ENCODE peak calls at places on chromosomes 16 and 17, in eight cellular contexts. Q, Y, K, J, V, Z, C and W are unnamed samples.

GRCh38 chr16:64305663-64306062 is 816.2 kb downstream of the CDH11 start:
- DNase-seq in Q (no peak), Y (no peak), K (peak; percentile 81), J (no peak), V (no peak), Z (no peak), C (no peak), W (no peak)

GRCh38 chr16:83899272-83899897 is 470 bp downstream of the MLYCD start:
- DNase-seq in Q (peak; percentile 41), Y (peak; percentile 71), K (peak; percentile 79), J (no peak), V (peak; percentile 34), Z (peak; percentile 53), C (no peak), W (no peak)

GRCh38 chr16:5062051-5062450 is 3.7 kb downstream of the C16orf89 start:
- DNase-seq in Q (no peak), Y (no peak), K (peak; percentile 52), J (no peak), V (no peak), Z (no peak), C (no peak), W (no peak)

GRCh38 chr17:2737693-2738092 is 11.8 kb downstream of the CCDC92B start:
- DNase-seq in Q (no peak), Y (no peak), K (no peak), J (no peak), V (no peak), Z (no peak), C (no peak), W (no peak)

GRCh38 chr16:56363181-56363716 is 62.1 kb downstream of the AMFR start:
- DNase-seq in Q (no peak), Y (no peak), K (no peak), J (no peak), V (no peak), Z (no peak), C (no peak), W (no peak)

GRCh38 chr16:85736924-85737323 is 14.0 kb downstream of the C16orf74 start:
- DNase-seq in Q (no peak), Y (no peak), K (no peak), J (no peak), V (no peak), Z (no peak), C (no peak), W (no peak)

GRCh38 chr16:82024274-82024673 is 10.8 kb upstream of the HSD17B2 start:
- DNase-seq in Q (no peak), Y (no peak), K (no peak), J (no peak), V (no peak), Z (no peak), C (no peak), W (no peak)

GRCh38 chr17:17062866-17063265 is 20.6 kb downstream of the MPRIP start:
- DNase-seq in Q (no peak), Y (no peak), K (no peak), J (peak; percentile 35), V (no peak), Z (peak; percentile 62), C (no peak), W (no peak)

GRCh38 chr17:67210915-67211314 is 34.1 kb downstream of the HELZ start:
- DNase-seq in Q (no peak), Y (no peak), K (no peak), J (no peak), V (no peak), Z (no peak), C (no peak), W (no peak)

GRCh38 chr17:67212231-67212630 is 32.8 kb downstream of the HELZ start:
- DNase-seq in Q (no peak), Y (no peak), K (no peak), J (no peak), V (no peak), Z (no peak), C (no peak), W (no peak)

GRCh38 chr17:67211742-67212141 is 33.3 kb downstream of the HELZ start:
- DNase-seq in Q (no peak), Y (peak; percentile 20), K (no peak), J (no peak), V (no peak), Z (peak; percentile 50), C (no peak), W (no peak)

GRCh38 chr17:67215991-67216421 is 29.0 kb downstream of the HELZ start:
- DNase-seq in Q (no peak), Y (no peak), K (no peak), J (no peak), V (no peak), Z (no peak), C (no peak), W (no peak)

GRCh38 chr17:67212716-67213417 is 32.1 kb downstream of the HELZ start:
- DNase-seq in Q (no peak), Y (peak; percentile 80), K (no peak), J (no peak), V (no peak), Z (peak; percentile 28), C (no peak), W (no peak)
- H3K27ac ChIP-seq in Q (peak overlapping the region; percentile 5), Y (peak overlapping the region; percentile 9), K (no peak overlapping the region), J (peak overlapping the region; percentile 7), V (no peak overlapping the region), Z (no peak overlapping the region), C (no peak overlapping the region), W (no peak overlapping the region)

GRCh38 chr17:57399690-57400089 is 143.4 kb downstream of the MSI2 start:
- DNase-seq in Q (no peak), Y (no peak), K (peak; percentile 71), J (no peak), V (no peak), Z (no peak), C (no peak), W (no peak)

GRCh38 chr17:57403241-57403640 is 146.9 kb downstream of the MSI2 start:
- DNase-seq in Q (no peak), Y (no peak), K (no peak), J (no peak), V (no peak), Z (no peak), C (no peak), W (no peak)

GRCh38 chr17:57402691-57403090 is 146.4 kb downstream of the MSI2 start:
- DNase-seq in Q (no peak), Y (no peak), K (no peak), J (no peak), V (no peak), Z (no peak), C (no peak), W (no peak)

GRCh38 chr17:57400648-57401047 is 144.3 kb downstream of the MSI2 start:
- DNase-seq in Q (no peak), Y (peak; percentile 57), K (no peak), J (no peak), V (no peak), Z (no peak), C (no peak), W (no peak)

DNA sequence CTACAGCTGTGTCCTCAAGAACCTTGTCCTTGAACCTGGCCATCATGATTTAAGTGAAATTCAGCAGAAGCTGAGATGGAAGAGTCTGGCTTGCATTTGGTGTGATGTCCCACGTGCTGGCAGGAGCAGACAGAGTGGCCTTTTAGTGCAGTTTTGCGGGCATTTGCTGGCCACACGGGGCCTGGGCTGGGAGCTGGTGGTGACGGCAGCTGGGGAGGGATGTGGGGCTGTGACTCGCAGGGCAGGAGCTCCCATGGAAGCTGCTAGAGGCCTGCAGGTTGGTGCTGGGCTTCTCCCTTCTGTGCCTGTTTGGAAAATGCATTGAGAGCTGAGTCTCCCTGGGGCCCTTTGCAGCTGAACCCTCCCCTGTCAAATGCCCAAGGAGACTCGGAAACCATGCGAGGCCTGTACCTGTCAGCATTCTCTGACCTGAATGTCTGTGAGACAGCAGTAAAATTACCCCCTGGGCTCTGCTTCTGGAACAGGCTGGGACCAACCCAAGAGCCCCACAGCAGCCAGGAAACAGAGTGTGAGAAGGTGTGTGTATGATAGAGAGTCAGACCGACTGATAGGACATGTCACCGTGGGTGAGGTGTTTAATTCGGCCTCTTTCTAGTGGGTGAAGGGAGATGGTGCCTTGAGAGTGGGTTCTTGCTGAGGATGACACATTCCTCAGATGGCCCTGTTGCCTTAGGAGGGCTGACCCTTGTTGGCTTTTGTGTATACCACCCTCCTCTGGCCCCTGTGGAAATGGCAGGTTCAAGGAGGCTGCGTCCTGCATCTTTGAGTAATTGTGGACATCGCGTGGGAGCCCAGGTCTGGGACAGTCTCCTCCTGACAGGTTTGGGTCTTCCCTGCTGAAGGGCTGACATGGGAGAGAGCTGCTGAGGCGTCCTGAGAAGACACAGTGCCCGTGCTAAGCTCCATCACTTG is 145.5 kb downstream of the MSI2 start:
- DNase-seq in Q (no peak), Y (no peak), K (peak; percentile 62), J (no peak), V (no peak), Z (no peak), C (no peak), W (no peak)
- H3K36me3 ChIP-seq in Q (no peaks in the 10 kb centered on the region), Y (no peaks in the 10 kb centered on the region), K (peaks cover 8% of the 10 kb centered on the region), J (no peaks in the 10 kb centered on the region), V (no peaks in the 10 kb centered on the region), Z (no peaks in the 10 kb centered on the region), C (no peaks in the 10 kb centered on the region), W (no peaks in the 10 kb centered on the region)

GRCh38 chr17:82042649-82043048 is 5.2 kb upstream of the DCXR start:
- DNase-seq in Q (no peak), Y (no peak), K (no peak), J (no peak), V (no peak), Z (no peak), C (no peak), W (no peak)

GRCh38 chr17:82037113-82037888 is at the start of gene DCXR:
- DNase-seq in Q (peak; percentile 94), Y (peak; percentile 96), K (peak; percentile 98), J (peak; percentile 98), V (peak; percentile 96), Z (peak; percentile 96), C (peak; percentile 96), W (peak; percentile 95)

GRCh38 chr17:82037889-82038195 is 345 bp upstream of the DCXR start:
- DNase-seq in Q (no peak), Y (no peak), K (no peak), J (no peak), V (no peak), Z (no peak), C (no peak), W (no peak)

GRCh38 chr17:82041139-82041814 is 3.8 kb upstream of the DCXR start:
- DNase-seq in Q (no peak), Y (peak; percentile 35), K (no peak), J (no peak), V (no peak), Z (peak; percentile 46), C (no peak), W (no peak)

DNA sequence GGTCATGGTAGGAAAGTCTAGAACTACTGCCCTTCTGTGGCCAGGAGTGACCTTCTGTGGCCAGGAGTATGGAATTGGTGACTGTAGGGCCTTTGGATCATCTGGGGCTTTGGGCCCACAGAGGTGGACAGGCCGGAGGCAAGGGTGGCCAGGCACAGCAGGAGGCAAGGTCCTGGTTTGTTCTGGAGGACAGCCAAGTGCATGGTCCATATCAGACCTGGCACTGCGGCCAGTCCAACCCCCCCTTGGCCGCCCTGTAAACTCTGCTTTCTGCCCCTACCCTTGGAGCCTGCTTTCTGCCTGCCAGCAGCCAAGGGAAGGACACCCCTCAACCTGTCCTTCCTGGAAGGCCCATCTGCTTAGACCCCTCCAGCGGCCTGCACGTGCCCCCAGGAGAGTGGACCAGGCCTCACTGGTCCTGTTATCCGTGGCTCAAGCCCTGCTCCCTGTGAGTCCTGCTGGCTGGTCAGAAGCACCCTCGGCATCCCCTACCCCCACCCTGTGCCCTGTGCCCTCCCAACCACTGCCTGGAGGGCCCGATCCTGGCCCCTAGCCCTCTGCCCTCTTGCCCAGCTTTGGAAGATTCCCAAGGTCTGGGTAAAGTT is 2.3 kb upstream of the DCXR start:
- DNase-seq in Q (no peak), Y (no peak), K (no peak), J (no peak), V (no peak), Z (no peak), C (no peak), W (no peak)
- H3K27ac ChIP-seq in Q (no peak overlapping the region), Y (no peak overlapping the region), K (no peak overlapping the region), J (no peak overlapping the region), V (no peak overlapping the region), Z (no peak overlapping the region), C (no peak overlapping the region), W (no peak overlapping the region)

GRCh38 chr16:87747626-87748025 is 18.2 kb downstream of the KLHDC4 start:
- DNase-seq in Q (no peak), Y (no peak), K (no peak), J (no peak), V (no peak), Z (no peak), C (no peak), W (no peak)
- H3K36me3 ChIP-seq in Q (peaks cover 38% of the 10 kb centered on the region), Y (peaks cover 9% of the 10 kb centered on the region), K (peaks cover 6% of the 10 kb centered on the region), J (no peaks in the 10 kb centered on the region), V (peaks cover 66% of the 10 kb centered on the region), Z (peaks cover 5% of the 10 kb centered on the region), C (peaks cover 50% of the 10 kb centered on the region), W (peaks cover 39% of the 10 kb centered on the region)